ENCODE peak calls at places on chromosomes 4 and X, in ten cellular contexts. One of them, this sample, is unnamed.

GRCh38 chr4:6939761-6940743 is 30.4 kb downstream of the TBC1D14 start:
- DNase-seq in activated T-cell treated with anti-CD3 and anti-CD28 coated beads, Interleukin-2, amount 50 U/mL, for 4 hours: no peak
- DNase-seq in dermis blood vessel endothelial cell: no peak
- DNase-seq in activated T-helper 1 cell treated with anti-CD3 and anti-CD28 coated beads, Interleukin-2, amount 50 U/mL, for 16 hours: no peak
- DNase-seq in breast epithelium: no peak
- DNase-seq in fibroblast of lung: no peak
- DNase-seq in effector CD4-positive, alpha-beta T cell: no peak
- DNase-seq in A549: no peak
- DNase-seq in NCI-H1105: no peak
- DNase-seq in occipital lobe: no peak
- DNase-seq in this sample: no peak

GRCh38 chr4:48899950-48900349 is 6.6 kb downstream of the OCIAD2 start:
- DNase-seq in activated T-cell treated with anti-CD3 and anti-CD28 coated beads, Interleukin-2, amount 50 U/mL, for 4 hours: no peak
- DNase-seq in dermis blood vessel endothelial cell: peak
- DNase-seq in activated T-helper 1 cell treated with anti-CD3 and anti-CD28 coated beads, Interleukin-2, amount 50 U/mL, for 16 hours: no peak
- DNase-seq in breast epithelium: no peak
- DNase-seq in fibroblast of lung: peak
- DNase-seq in effector CD4-positive, alpha-beta T cell: no peak
- DNase-seq in A549: no peak
- DNase-seq in NCI-H1105: no peak
- DNase-seq in occipital lobe: peak
- DNase-seq in this sample: no peak

GRCh38 chrX:38156838-38157237 is 63.8 kb downstream of the SRPX start:
- DNase-seq in activated T-cell treated with anti-CD3 and anti-CD28 coated beads, Interleukin-2, amount 50 U/mL, for 4 hours: no peak
- DNase-seq in dermis blood vessel endothelial cell: no peak
- DNase-seq in activated T-helper 1 cell treated with anti-CD3 and anti-CD28 coated beads, Interleukin-2, amount 50 U/mL, for 16 hours: no peak
- DNase-seq in breast epithelium: no peak
- DNase-seq in fibroblast of lung: no peak
- DNase-seq in effector CD4-positive, alpha-beta T cell: no peak
- DNase-seq in A549: no peak
- DNase-seq in NCI-H1105: no peak
- DNase-seq in occipital lobe: no peak
- DNase-seq in this sample: no peak

GRCh38 chr4:38223801-38224236 is 263.6 kb downstream of the PTTG2 start:
- DNase-seq in activated T-cell treated with anti-CD3 and anti-CD28 coated beads, Interleukin-2, amount 50 U/mL, for 4 hours: no peak
- DNase-seq in dermis blood vessel endothelial cell: no peak
- DNase-seq in activated T-helper 1 cell treated with anti-CD3 and anti-CD28 coated beads, Interleukin-2, amount 50 U/mL, for 16 hours: no peak
- DNase-seq in breast epithelium: no peak
- DNase-seq in fibroblast of lung: no peak
- DNase-seq in effector CD4-positive, alpha-beta T cell: no peak
- DNase-seq in A549: no peak
- DNase-seq in NCI-H1105: no peak
- DNase-seq in occipital lobe: peak
- DNase-seq in this sample: no peak

GRCh38 chr4:13892739-13893105 is 265.2 kb upstream of the BOD1L1 start:
- DNase-seq in activated T-cell treated with anti-CD3 and anti-CD28 coated beads, Interleukin-2, amount 50 U/mL, for 4 hours: no peak
- DNase-seq in dermis blood vessel endothelial cell: peak
- DNase-seq in activated T-helper 1 cell treated with anti-CD3 and anti-CD28 coated beads, Interleukin-2, amount 50 U/mL, for 16 hours: no peak
- DNase-seq in breast epithelium: no peak
- DNase-seq in fibroblast of lung: peak
- DNase-seq in effector CD4-positive, alpha-beta T cell: no peak
- DNase-seq in A549: peak
- DNase-seq in NCI-H1105: no peak
- DNase-seq in occipital lobe: no peak
- DNase-seq in this sample: no peak

GRCh38 chr4:147518086-147518485 is 37.2 kb downstream of the EDNRA start:
- DNase-seq in activated T-cell treated with anti-CD3 and anti-CD28 coated beads, Interleukin-2, amount 50 U/mL, for 4 hours: no peak
- DNase-seq in dermis blood vessel endothelial cell: no peak
- DNase-seq in activated T-helper 1 cell treated with anti-CD3 and anti-CD28 coated beads, Interleukin-2, amount 50 U/mL, for 16 hours: no peak
- DNase-seq in breast epithelium: no peak
- DNase-seq in fibroblast of lung: peak
- DNase-seq in effector CD4-positive, alpha-beta T cell: no peak
- DNase-seq in A549: no peak
- DNase-seq in NCI-H1105: no peak
- DNase-seq in occipital lobe: no peak
- DNase-seq in this sample: no peak

GRCh38 chr4:158860856-158861255 is 92.0 kb downstream of the FNIP2 start:
- DNase-seq in activated T-cell treated with anti-CD3 and anti-CD28 coated beads, Interleukin-2, amount 50 U/mL, for 4 hours: no peak
- DNase-seq in dermis blood vessel endothelial cell: no peak
- DNase-seq in activated T-helper 1 cell treated with anti-CD3 and anti-CD28 coated beads, Interleukin-2, amount 50 U/mL, for 16 hours: no peak
- DNase-seq in breast epithelium: no peak
- DNase-seq in fibroblast of lung: no peak
- DNase-seq in effector CD4-positive, alpha-beta T cell: no peak
- DNase-seq in A549: no peak
- DNase-seq in NCI-H1105: no peak
- DNase-seq in occipital lobe: no peak
- DNase-seq in this sample: no peak

GRCh38 chrX:71533850-71534515 is 1.1 kb downstream of the OGT start:
- DNase-seq in activated T-cell treated with anti-CD3 and anti-CD28 coated beads, Interleukin-2, amount 50 U/mL, for 4 hours: peak
- DNase-seq in dermis blood vessel endothelial cell: peak
- DNase-seq in activated T-helper 1 cell treated with anti-CD3 and anti-CD28 coated beads, Interleukin-2, amount 50 U/mL, for 16 hours: peak
- DNase-seq in breast epithelium: peak
- DNase-seq in fibroblast of lung: peak
- DNase-seq in effector CD4-positive, alpha-beta T cell: peak
- DNase-seq in A549: peak
- DNase-seq in NCI-H1105: peak
- DNase-seq in occipital lobe: peak
- DNase-seq in this sample: no peak

GRCh38 chr4:67714248-67714583 is 13.3 kb upstream of the UBA6 start:
- DNase-seq in activated T-cell treated with anti-CD3 and anti-CD28 coated beads, Interleukin-2, amount 50 U/mL, for 4 hours: no peak
- DNase-seq in dermis blood vessel endothelial cell: peak
- DNase-seq in activated T-helper 1 cell treated with anti-CD3 and anti-CD28 coated beads, Interleukin-2, amount 50 U/mL, for 16 hours: no peak
- DNase-seq in breast epithelium: no peak
- DNase-seq in fibroblast of lung: no peak
- DNase-seq in effector CD4-positive, alpha-beta T cell: no peak
- DNase-seq in A549: peak
- DNase-seq in NCI-H1105: no peak
- DNase-seq in occipital lobe: no peak
- DNase-seq in this sample: no peak

GRCh38 chrX:70208479-70208878 is 26.0 kb upstream of the AWAT1 start:
- DNase-seq in activated T-cell treated with anti-CD3 and anti-CD28 coated beads, Interleukin-2, amount 50 U/mL, for 4 hours: no peak
- DNase-seq in dermis blood vessel endothelial cell: no peak
- DNase-seq in activated T-helper 1 cell treated with anti-CD3 and anti-CD28 coated beads, Interleukin-2, amount 50 U/mL, for 16 hours: no peak
- DNase-seq in breast epithelium: no peak
- DNase-seq in fibroblast of lung: peak
- DNase-seq in effector CD4-positive, alpha-beta T cell: no peak
- DNase-seq in A549: no peak
- DNase-seq in NCI-H1105: no peak
- DNase-seq in occipital lobe: no peak
- DNase-seq in this sample: no peak

GRCh38 chrX:22533898-22534297 is 261.2 kb downstream of the CBLL2 start:
- DNase-seq in activated T-cell treated with anti-CD3 and anti-CD28 coated beads, Interleukin-2, amount 50 U/mL, for 4 hours: no peak
- DNase-seq in dermis blood vessel endothelial cell: no peak
- DNase-seq in activated T-helper 1 cell treated with anti-CD3 and anti-CD28 coated beads, Interleukin-2, amount 50 U/mL, for 16 hours: no peak
- DNase-seq in breast epithelium: no peak
- DNase-seq in fibroblast of lung: no peak
- DNase-seq in effector CD4-positive, alpha-beta T cell: no peak
- DNase-seq in A549: no peak
- DNase-seq in NCI-H1105: no peak
- DNase-seq in occipital lobe: no peak
- DNase-seq in this sample: no peak

GRCh38 chr4:79823148-79823763 is 249.8 kb downstream of the ANTXR2 start:
- DNase-seq in activated T-cell treated with anti-CD3 and anti-CD28 coated beads, Interleukin-2, amount 50 U/mL, for 4 hours: no peak
- DNase-seq in dermis blood vessel endothelial cell: no peak
- DNase-seq in activated T-helper 1 cell treated with anti-CD3 and anti-CD28 coated beads, Interleukin-2, amount 50 U/mL, for 16 hours: no peak
- DNase-seq in breast epithelium: no peak
- DNase-seq in fibroblast of lung: peak
- DNase-seq in effector CD4-positive, alpha-beta T cell: no peak
- DNase-seq in A549: no peak
- DNase-seq in NCI-H1105: no peak
- DNase-seq in occipital lobe: no peak
- DNase-seq in this sample: no peak

GRCh38 chrX:3663576-3664290 is 49.7 kb downstream of the PRKX start:
- DNase-seq in activated T-cell treated with anti-CD3 and anti-CD28 coated beads, Interleukin-2, amount 50 U/mL, for 4 hours: no peak
- DNase-seq in dermis blood vessel endothelial cell: no peak
- DNase-seq in activated T-helper 1 cell treated with anti-CD3 and anti-CD28 coated beads, Interleukin-2, amount 50 U/mL, for 16 hours: no peak
- DNase-seq in breast epithelium: no peak
- DNase-seq in fibroblast of lung: no peak
- DNase-seq in effector CD4-positive, alpha-beta T cell: no peak
- DNase-seq in A549: no peak
- DNase-seq in NCI-H1105: no peak
- DNase-seq in occipital lobe: no peak
- DNase-seq in this sample: no peak

GRCh38 chr4:148154769-148155168 is 287.4 kb downstream of the NR3C2 start:
- DNase-seq in activated T-cell treated with anti-CD3 and anti-CD28 coated beads, Interleukin-2, amount 50 U/mL, for 4 hours: no peak
- DNase-seq in dermis blood vessel endothelial cell: no peak
- DNase-seq in activated T-helper 1 cell treated with anti-CD3 and anti-CD28 coated beads, Interleukin-2, amount 50 U/mL, for 16 hours: no peak
- DNase-seq in breast epithelium: no peak
- DNase-seq in fibroblast of lung: no peak
- DNase-seq in effector CD4-positive, alpha-beta T cell: no peak
- DNase-seq in A549: no peak
- DNase-seq in NCI-H1105: no peak
- DNase-seq in occipital lobe: no peak
- DNase-seq in this sample: no peak

GRCh38 chr4:167031534-167032156 is 202.6 kb downstream of the SPOCK3 start:
- DNase-seq in activated T-cell treated with anti-CD3 and anti-CD28 coated beads, Interleukin-2, amount 50 U/mL, for 4 hours: no peak
- DNase-seq in dermis blood vessel endothelial cell: peak
- DNase-seq in activated T-helper 1 cell treated with anti-CD3 and anti-CD28 coated beads, Interleukin-2, amount 50 U/mL, for 16 hours: no peak
- DNase-seq in breast epithelium: no peak
- DNase-seq in fibroblast of lung: peak
- DNase-seq in effector CD4-positive, alpha-beta T cell: no peak
- DNase-seq in A549: no peak
- DNase-seq in NCI-H1105: no peak
- DNase-seq in occipital lobe: no peak
- DNase-seq in this sample: no peak

GRCh38 chr4:169200361-169201030 is 70.3 kb downstream of the SH3RF1 start:
- DNase-seq in activated T-cell treated with anti-CD3 and anti-CD28 coated beads, Interleukin-2, amount 50 U/mL, for 4 hours: no peak
- DNase-seq in dermis blood vessel endothelial cell: no peak
- DNase-seq in activated T-helper 1 cell treated with anti-CD3 and anti-CD28 coated beads, Interleukin-2, amount 50 U/mL, for 16 hours: no peak
- DNase-seq in breast epithelium: no peak
- DNase-seq in fibroblast of lung: no peak
- DNase-seq in effector CD4-positive, alpha-beta T cell: no peak
- DNase-seq in A549: no peak
- DNase-seq in NCI-H1105: no peak
- DNase-seq in occipital lobe: no peak
- DNase-seq in this sample: no peak

GRCh38 chrX:101407167-101407747 is 468 bp downstream of the GLA start:
- DNase-seq in activated T-cell treated with anti-CD3 and anti-CD28 coated beads, Interleukin-2, amount 50 U/mL, for 4 hours: no peak
- DNase-seq in dermis blood vessel endothelial cell: no peak
- DNase-seq in activated T-helper 1 cell treated with anti-CD3 and anti-CD28 coated beads, Interleukin-2, amount 50 U/mL, for 16 hours: no peak
- DNase-seq in breast epithelium: no peak
- DNase-seq in fibroblast of lung: no peak
- DNase-seq in effector CD4-positive, alpha-beta T cell: no peak
- DNase-seq in A549: no peak
- DNase-seq in NCI-H1105: no peak
- DNase-seq in occipital lobe: no peak
- DNase-seq in this sample: no peak

GRCh38 chrX:46812445-46812844 is 24.4 kb upstream of the RP2 start:
- DNase-seq in activated T-cell treated with anti-CD3 and anti-CD28 coated beads, Interleukin-2, amount 50 U/mL, for 4 hours: no peak
- DNase-seq in dermis blood vessel endothelial cell: peak
- DNase-seq in activated T-helper 1 cell treated with anti-CD3 and anti-CD28 coated beads, Interleukin-2, amount 50 U/mL, for 16 hours: no peak
- DNase-seq in breast epithelium: no peak
- DNase-seq in fibroblast of lung: no peak
- DNase-seq in effector CD4-positive, alpha-beta T cell: no peak
- DNase-seq in A549: peak
- DNase-seq in NCI-H1105: no peak
- DNase-seq in occipital lobe: no peak
- DNase-seq in this sample: no peak

GRCh38 chrX:71665747-71666146 is 1.6 kb upstream of the LOC101059915 start:
- DNase-seq in activated T-cell treated with anti-CD3 and anti-CD28 coated beads, Interleukin-2, amount 50 U/mL, for 4 hours: no peak
- DNase-seq in dermis blood vessel endothelial cell: no peak
- DNase-seq in activated T-helper 1 cell treated with anti-CD3 and anti-CD28 coated beads, Interleukin-2, amount 50 U/mL, for 16 hours: no peak
- DNase-seq in breast epithelium: no peak
- DNase-seq in fibroblast of lung: no peak
- DNase-seq in effector CD4-positive, alpha-beta T cell: no peak
- DNase-seq in A549: no peak
- DNase-seq in NCI-H1105: no peak
- DNase-seq in occipital lobe: no peak
- DNase-seq in this sample: no peak

GRCh38 chrX:50905334-50905733 is 5.2 kb upstream of the BMP15 start:
- DNase-seq in activated T-cell treated with anti-CD3 and anti-CD28 coated beads, Interleukin-2, amount 50 U/mL, for 4 hours: no peak
- DNase-seq in dermis blood vessel endothelial cell: no peak
- DNase-seq in activated T-helper 1 cell treated with anti-CD3 and anti-CD28 coated beads, Interleukin-2, amount 50 U/mL, for 16 hours: no peak
- DNase-seq in breast epithelium: no peak
- DNase-seq in fibroblast of lung: no peak
- DNase-seq in effector CD4-positive, alpha-beta T cell: no peak
- DNase-seq in A549: peak
- DNase-seq in NCI-H1105: no peak
- DNase-seq in occipital lobe: no peak
- DNase-seq in this sample: no peak

GRCh38 chr4:9804918-9805317 is 23.5 kb downstream of the DRD5 start:
- DNase-seq in activated T-cell treated with anti-CD3 and anti-CD28 coated beads, Interleukin-2, amount 50 U/mL, for 4 hours: no peak
- DNase-seq in dermis blood vessel endothelial cell: no peak
- DNase-seq in activated T-helper 1 cell treated with anti-CD3 and anti-CD28 coated beads, Interleukin-2, amount 50 U/mL, for 16 hours: no peak
- DNase-seq in breast epithelium: no peak
- DNase-seq in fibroblast of lung: no peak
- DNase-seq in effector CD4-positive, alpha-beta T cell: no peak
- DNase-seq in A549: no peak
- DNase-seq in NCI-H1105: no peak
- DNase-seq in occipital lobe: no peak
- DNase-seq in this sample: no peak

GRCh38 chr4:31052519-31052918 is 332.4 kb downstream of the PCDH7 start:
- DNase-seq in activated T-cell treated with anti-CD3 and anti-CD28 coated beads, Interleukin-2, amount 50 U/mL, for 4 hours: no peak
- DNase-seq in dermis blood vessel endothelial cell: no peak
- DNase-seq in activated T-helper 1 cell treated with anti-CD3 and anti-CD28 coated beads, Interleukin-2, amount 50 U/mL, for 16 hours: no peak
- DNase-seq in breast epithelium: no peak
- DNase-seq in fibroblast of lung: no peak
- DNase-seq in effector CD4-positive, alpha-beta T cell: no peak
- DNase-seq in A549: no peak
- DNase-seq in NCI-H1105: no peak
- DNase-seq in occipital lobe: no peak
- DNase-seq in this sample: no peak

GRCh38 chrX:77814210-77814609 is 28.2 kb upstream of the ATRX start:
- DNase-seq in activated T-cell treated with anti-CD3 and anti-CD28 coated beads, Interleukin-2, amount 50 U/mL, for 4 hours: no peak
- DNase-seq in dermis blood vessel endothelial cell: no peak
- DNase-seq in activated T-helper 1 cell treated with anti-CD3 and anti-CD28 coated beads, Interleukin-2, amount 50 U/mL, for 16 hours: no peak
- DNase-seq in breast epithelium: no peak
- DNase-seq in fibroblast of lung: no peak
- DNase-seq in effector CD4-positive, alpha-beta T cell: no peak
- DNase-seq in A549: no peak
- DNase-seq in NCI-H1105: no peak
- DNase-seq in occipital lobe: no peak
- DNase-seq in this sample: no peak

GRCh38 chr4:35106091-35106734 is 1138.1 kb downstream of the ARAP2 start:
- DNase-seq in activated T-cell treated with anti-CD3 and anti-CD28 coated beads, Interleukin-2, amount 50 U/mL, for 4 hours: no peak
- DNase-seq in dermis blood vessel endothelial cell: no peak
- DNase-seq in activated T-helper 1 cell treated with anti-CD3 and anti-CD28 coated beads, Interleukin-2, amount 50 U/mL, for 16 hours: no peak
- DNase-seq in breast epithelium: no peak
- DNase-seq in fibroblast of lung: no peak
- DNase-seq in effector CD4-positive, alpha-beta T cell: no peak
- DNase-seq in A549: peak
- DNase-seq in NCI-H1105: no peak
- DNase-seq in occipital lobe: no peak
- DNase-seq in this sample: no peak

GRCh38 chrX:107480272-107480671 is 30.8 kb downstream of the FRMPD3 start:
- DNase-seq in activated T-cell treated with anti-CD3 and anti-CD28 coated beads, Interleukin-2, amount 50 U/mL, for 4 hours: no peak
- DNase-seq in dermis blood vessel endothelial cell: no peak
- DNase-seq in activated T-helper 1 cell treated with anti-CD3 and anti-CD28 coated beads, Interleukin-2, amount 50 U/mL, for 16 hours: no peak
- DNase-seq in breast epithelium: no peak
- DNase-seq in fibroblast of lung: peak
- DNase-seq in effector CD4-positive, alpha-beta T cell: no peak
- DNase-seq in A549: no peak
- DNase-seq in NCI-H1105: no peak
- DNase-seq in occipital lobe: no peak
- DNase-seq in this sample: no peak

GRCh38 chr4:127936974-127937373 is 28.0 kb downstream of the MFSD8 start:
- DNase-seq in activated T-cell treated with anti-CD3 and anti-CD28 coated beads, Interleukin-2, amount 50 U/mL, for 4 hours: no peak
- DNase-seq in dermis blood vessel endothelial cell: no peak
- DNase-seq in activated T-helper 1 cell treated with anti-CD3 and anti-CD28 coated beads, Interleukin-2, amount 50 U/mL, for 16 hours: no peak
- DNase-seq in breast epithelium: no peak
- DNase-seq in fibroblast of lung: peak
- DNase-seq in effector CD4-positive, alpha-beta T cell: no peak
- DNase-seq in A549: no peak
- DNase-seq in NCI-H1105: no peak
- DNase-seq in occipital lobe: no peak
- DNase-seq in this sample: no peak

GRCh38 chr4:7419961-7420660 is 14.6 kb downstream of the PSAPL1 start:
- DNase-seq in activated T-cell treated with anti-CD3 and anti-CD28 coated beads, Interleukin-2, amount 50 U/mL, for 4 hours: no peak
- DNase-seq in dermis blood vessel endothelial cell: no peak
- DNase-seq in activated T-helper 1 cell treated with anti-CD3 and anti-CD28 coated beads, Interleukin-2, amount 50 U/mL, for 16 hours: peak
- DNase-seq in breast epithelium: no peak
- DNase-seq in fibroblast of lung: no peak
- DNase-seq in effector CD4-positive, alpha-beta T cell: no peak
- DNase-seq in A549: no peak
- DNase-seq in NCI-H1105: no peak
- DNase-seq in occipital lobe: no peak
- DNase-seq in this sample: no peak

GRCh38 chrX:69991685-69992084 is 58.1 kb downstream of the AWAT2 start:
- DNase-seq in activated T-cell treated with anti-CD3 and anti-CD28 coated beads, Interleukin-2, amount 50 U/mL, for 4 hours: no peak
- DNase-seq in dermis blood vessel endothelial cell: no peak
- DNase-seq in activated T-helper 1 cell treated with anti-CD3 and anti-CD28 coated beads, Interleukin-2, amount 50 U/mL, for 16 hours: no peak
- DNase-seq in breast epithelium: no peak
- DNase-seq in fibroblast of lung: no peak
- DNase-seq in effector CD4-positive, alpha-beta T cell: no peak
- DNase-seq in A549: no peak
- DNase-seq in NCI-H1105: no peak
- DNase-seq in occipital lobe: no peak
- DNase-seq in this sample: no peak